ENCODE peak calls at places on chromosomes 5 and 9, in eight cellular contexts. I, R, K, D, E, Z, O and P are unnamed samples.

GRCh38 chr9:91937727-91938126 is 12.3 kb downstream of the ROR2 start:
- DNase-seq in I (no peak), R (no peak), K (no peak), D (no peak), E (no peak), Z (no peak), O (no peak), P (no peak)

GRCh38 chr9:87497080-87497603 is 525 bp upstream of the DAPK1 start:
- DNase-seq in I (no peak), R (no peak), K (no peak), D (no peak), E (no peak), Z (no peak), O (no peak), P (no peak)

GRCh38 chr5:32042571-32042970 is 131.5 kb downstream of the GOLPH3 start:
- DNase-seq in I (peak), R (no peak), K (no peak), D (peak), E (no peak), Z (no peak), O (no peak), P (no peak)

GRCh38 chr5:122759310-122759709 is 15.6 kb upstream of the SNX2 start:
- DNase-seq in I (no peak), R (no peak), K (no peak), D (no peak), E (no peak), Z (no peak), O (no peak), P (no peak)

GRCh38 chr5:83441752-83442151 is 29.8 kb upstream of the VCAN start:
- DNase-seq in I (no peak), R (no peak), K (no peak), D (no peak), E (no peak), Z (peak), O (no peak), P (no peak)

GRCh38 chr9:121607434-121608248 is 43.8 kb upstream of the DAB2IP start:
- DNase-seq in I (peak), R (no peak), K (no peak), D (peak), E (no peak), Z (no peak), O (no peak), P (no peak)

GRCh38 chr5:52657231-52657645 is 130.5 kb upstream of the ITGA1 start:
- DNase-seq in I (peak), R (no peak), K (peak), D (peak), E (no peak), Z (no peak), O (peak), P (peak)

GRCh38 chr9:123928471-123929176 is 1.3 kb downstream of the DENND1A start:
- DNase-seq in I (peak), R (no peak), K (no peak), D (peak), E (peak), Z (no peak), O (peak), P (peak)

GRCh38 chr5:178786859-178787499 is 56.5 kb upstream of the ZNF354A start:
- DNase-seq in I (peak), R (no peak), K (no peak), D (peak), E (no peak), Z (no peak), O (peak), P (no peak)

GRCh38 chr5:168768172-168768571 is 189.0 kb upstream of the PANK3 start:
- DNase-seq in I (no peak), R (no peak), K (no peak), D (no peak), E (no peak), Z (no peak), O (no peak), P (no peak)

GRCh38 chr5:566636-567309 is 42.5 kb upstream of the SLC9A3 start:
- DNase-seq in I (no peak), R (no peak), K (no peak), D (no peak), E (no peak), Z (no peak), O (no peak), P (no peak)

GRCh38 chr9:121369595-121370265 is at the start of gene STOM:
- DNase-seq in I (peak), R (peak), K (peak), D (peak), E (peak), Z (no peak), O (peak), P (no peak)